ENCODE peak calls at places on chromosome 14, in eight cellular contexts. Q, A, L, P, Y, R, S and E are unnamed samples.

GRCh38 chr14:51609251-51609986 is 42.3 kb upstream of the FRMD6 start:
- DNase-seq in Y (no peak), L (no peak), A (no peak), S (no peak), P (peak), Q (no peak), R (no peak), E (no peak)

GRCh38 chr14:24064091-24064795 is 7.1 kb upstream of the CPNE6 start:
- DNase-seq in A (no peak), Q (no peak), R (no peak), L (no peak), Y (no peak), P (no peak), S (no peak), E (no peak)

GRCh38 chr14:91329615-91330014 is 85.1 kb upstream of the GPR68 start:
- DNase-seq in Q (no peak), S (no peak), R (no peak), P (no peak), A (no peak), Y (no peak), L (no peak), E (no peak)

GRCh38 chr14:92659765-92660561 is 88.5 kb downstream of the LGMN start:
- DNase-seq in S (no peak), L (peak), P (no peak), R (peak), Q (no peak), A (no peak), Y (peak), E (no peak)

GRCh38 chr14:55329999-55330710 is 58.9 kb downstream of the FBXO34 start:
- DNase-seq in S (no peak), A (no peak), P (peak), Q (no peak), Y (no peak), L (no peak), R (no peak), E (no peak)

GRCh38 chr14:73741386-73741875 is 27.2 kb upstream of the PNMA1 start:
- DNase-seq in Q (no peak), R (peak), S (no peak), L (peak), P (peak), Y (peak), A (no peak), E (no peak)

GRCh38 chr14:96761066-96761465 is 36.1 kb upstream of the VRK1 start:
- DNase-seq in S (no peak), A (no peak), P (no peak), L (no peak), Y (no peak), R (no peak), Q (no peak), E (no peak)

GRCh38 chr14:56821807-56822615 is 11.7 kb upstream of the OTX2 start:
- DNase-seq in P (no peak), Y (no peak), A (no peak), Q (no peak), S (no peak), R (no peak), L (no peak), E (no peak)

GRCh38 chr14:104388631-104389325 is 190.8 kb upstream of the C14orf180 start:
- DNase-seq in Y (no peak), Q (no peak), A (no peak), P (no peak), L (no peak), S (no peak), R (peak), E (no peak)

GRCh38 chr14:23640524-23641141 is 4.5 kb downstream of the DHRS2 start:
- DNase-seq in S (peak), A (no peak), P (peak), Q (no peak), R (no peak), Y (no peak), L (no peak), E (no peak)

GRCh38 chr14:96274122-96274910 is 18.3 kb downstream of the BDKRB1 start:
- DNase-seq in P (peak), Y (peak), Q (no peak), S (no peak), A (no peak), R (no peak), L (no peak), E (no peak)

GRCh38 chr14:102225936-102226335 is 79.0 kb downstream of the MOK start:
- DNase-seq in S (no peak), A (no peak), Q (no peak), P (no peak), L (no peak), Y (no peak), R (no peak), E (no peak)

GRCh38 chr14:39368261-39368959 is 63.8 kb downstream of the FBXO33 start:
- DNase-seq in Q (peak), A (no peak), S (peak), R (peak), L (peak), P (peak), Y (peak), E (peak)

GRCh38 chr14:96383445-96383844 is 8.5 kb upstream of the AK7 start:
- DNase-seq in Y (no peak), Q (no peak), S (no peak), A (no peak), R (no peak), L (no peak), P (no peak), E (no peak)

GRCh38 chr14:104436741-104437701 is 142.5 kb upstream of the C14orf180 start:
- DNase-seq in S (peak), Y (no peak), Q (no peak), L (no peak), R (no peak), P (no peak), A (no peak), E (no peak)

GRCh38 chr14:90530523-90530922 is 133.7 kb downstream of the CALM1 start:
- DNase-seq in P (no peak), S (no peak), Q (no peak), L (no peak), R (no peak), Y (no peak), A (no peak), E (no peak)